ENCODE peak calls at places on chromosomes 6 and 20, in six cellular contexts. H is IMR-90, N is erythroblast, Z is SW480, G is endodermal cell, E is body of pancreas. T is an unnamed sample.

GRCh38 chr6:79230149-79230548 is 4.3 kb downstream of the HMGN3 start:
- DNase-seq in H (no peak), G (no peak), E (no peak), Z (no peak), N (no peak), T (no peak)

GRCh38 chr6:121652223-121652622 is 216.8 kb downstream of the GJA1 start:
- DNase-seq in H (no peak), E (no peak), N (no peak), Z (no peak), G (no peak), T (no peak)

GRCh38 chr20:49894073-49894470 is 21.3 kb downstream of the SPATA2 start:
- DNase-seq in E (no peak), G (no peak), N (no peak), Z (no peak), H (no peak), T (no peak)

GRCh38 chr6:23547851-23548250 is 578.2 kb upstream of the NRSN1 start:
- DNase-seq in Z (peak), H (no peak), E (no peak), N (no peak), G (peak), T (no peak)

GRCh38 chr20:50138479-50139393 is 14.8 kb downstream of the PEDS1 start:
- DNase-seq in H (no peak), Z (peak), G (peak), N (no peak), E (peak), T (peak)

GRCh38 chr6:39083111-39083702 is 31.8 kb downstream of the SAYSD1 start:
- DNase-seq in H (no peak), Z (no peak), E (peak), N (no peak), G (peak), T (peak)

GRCh38 chr20:46400828-46401477 is 5.5 kb downstream of the ELMO2 start:
- DNase-seq in Z (no peak), G (peak), N (peak), H (peak), E (no peak), T (no peak)

GRCh38 chr6:56223995-56224394 is 23.4 kb downstream of the COL21A1 start:
- DNase-seq in Z (no peak), N (no peak), E (no peak), G (no peak), H (peak), T (no peak)

GRCh38 chr6:132663661-132664060 is 4.7 kb upstream of the TAAR1 start:
- DNase-seq in N (no peak), H (peak), E (no peak), G (no peak), Z (no peak), T (no peak)

GRCh38 chr20:1415667-1416468 is 23.0 kb upstream of the FKBP1A start:
- DNase-seq in H (peak), Z (peak), E (no peak), G (peak), N (peak), T (no peak)

GRCh38 chr6:15462717-15463525 is 199.9 kb downstream of the DTNBP1 start:
- DNase-seq in H (peak), E (no peak), N (no peak), G (peak), Z (no peak), T (no peak)

GRCh38 chr20:13915244-13915643 is 75.2 kb downstream of the SEL1L2 start:
- DNase-seq in G (no peak), N (no peak), E (peak), H (no peak), Z (no peak), T (no peak)

GRCh38 chr20:13166006-13166405 is 55.1 kb upstream of the ISM1 start:
- DNase-seq in E (no peak), N (no peak), G (no peak), H (no peak), Z (no peak), T (no peak)

GRCh38 chr6:33779895-33780294 is 9.0 kb downstream of the LEMD2 start:
- DNase-seq in N (no peak), H (no peak), G (no peak), Z (no peak), E (no peak), T (no peak)

GRCh38 chr6:37371158-37372083 is 17.6 kb downstream of the RNF8 start:
- DNase-seq in G (no peak), Z (no peak), E (peak), H (no peak), N (no peak), T (no peak)

GRCh38 chr6:123171341-123171740 is 175.3 kb downstream of the CLVS2 start:
- DNase-seq in Z (no peak), G (peak), N (no peak), H (no peak), E (no peak), T (no peak)

GRCh38 chr20:60206259-60206658 is 248.0 kb downstream of the CDH26 start:
- DNase-seq in G (peak), N (peak), E (no peak), H (peak), Z (peak), T (no peak)

GRCh38 chr6:42423244-42423643 is 28.5 kb downstream of the TRERF1 start:
- DNase-seq in N (no peak), G (no peak), Z (no peak), E (no peak), H (no peak), T (no peak)

GRCh38 chr6:51959744-51960383 is 127.5 kb downstream of the PKHD1 start:
- DNase-seq in Z (peak), N (peak), H (peak), E (peak), G (peak), T (peak)

GRCh38 chr20:62922451-62922921 is 3.8 kb downstream of the DIDO1 start:
- DNase-seq in E (no peak), G (peak), H (no peak), Z (no peak), N (no peak), T (no peak)

GRCh38 chr20:22333885-22334545 is 250.4 kb downstream of the FOXA2 start:
- DNase-seq in G (peak), N (peak), Z (peak), E (peak), H (peak), T (peak)

GRCh38 chr20:34084227-34084923 is 27.7 kb downstream of the EIF2S2 start:
- DNase-seq in Z (no peak), E (no peak), H (no peak), G (no peak), N (no peak), T (no peak)

T was measured in head of caudate nucleus.